ENCODE peak calls at places on chromosomes 7 and 10, in seven cellular contexts. U is esophagus squamous epithelium; X is MM.1S; D is sigmoid colon; H is mesenchymal stem cell; B is ovary; Q is CD8-positive, alpha-beta T cell. C is an unnamed sample.

GRCh38 chr7:16428672-16429071 is 7.3 kb upstream of the CRPPA start:
- DNase-seq in H (peak), Q (no peak), D (no peak), U (no peak), B (no peak), X (no peak), C (no peak)

GRCh38 chr10:43156590-43157340 is 18.5 kb downstream of the CSGALNACT2 start:
- DNase-seq in B (no peak), D (no peak), U (no peak), X (no peak), H (no peak), Q (no peak), C (no peak)

GRCh38 chr10:121708921-121709625 is 110.8 kb upstream of the FGFR2 start:
- DNase-seq in D (no peak), B (no peak), H (no peak), Q (no peak), U (no peak), X (no peak), C (no peak)

GRCh38 chr10:361203-362135 is 226.2 kb downstream of the ZMYND11 start:
- DNase-seq in Q (no peak), U (no peak), B (no peak), X (no peak), H (peak), D (peak), C (no peak)

GRCh38 chr7:144437370-144438191 is 34.1 kb upstream of the NOBOX start:
- DNase-seq in Q (peak), D (no peak), H (peak), B (peak), U (no peak), X (peak), C (peak)

GRCh38 chr10:12975266-12975665 is 26.2 kb downstream of the CCDC3 start:
- DNase-seq in H (no peak), X (peak), U (no peak), Q (no peak), B (no peak), D (no peak), C (no peak)

GRCh38 chr10:98400482-98400881 is 14.5 kb downstream of the PYROXD2 start:
- DNase-seq in Q (no peak), X (no peak), B (no peak), H (peak), U (no peak), D (no peak), C (no peak)

GRCh38 chr7:774161-775109 is 47.4 kb upstream of the PRKAR1B start:
- DNase-seq in B (peak), U (no peak), X (no peak), Q (peak), H (peak), D (no peak), C (peak)

GRCh38 chr7:148473694-148474222 is 116.8 kb upstream of the C7orf33 start:
- DNase-seq in Q (no peak), D (no peak), B (no peak), H (no peak), U (no peak), X (no peak), C (no peak)

GRCh38 chr7:30465342-30466170 is 13.0 kb downstream of the NOD1 start:
- DNase-seq in Q (no peak), B (peak), U (no peak), D (peak), H (peak), X (no peak), C (no peak)

GRCh38 chr7:84237533-84238173 is 43.1 kb upstream of the SEMA3A start:
- DNase-seq in Q (no peak), X (no peak), B (no peak), H (peak), D (no peak), U (no peak), C (no peak)

GRCh38 chr10:121668336-121669009 is 70.2 kb upstream of the FGFR2 start:
- DNase-seq in U (no peak), H (no peak), B (peak), Q (no peak), D (peak), X (peak), C (no peak)

GRCh38 chr10:78769526-78769925 is 299.2 kb upstream of the ZMIZ1 start:
- DNase-seq in B (no peak), Q (no peak), H (no peak), U (no peak), D (no peak), X (no peak), C (no peak)

GRCh38 chr7:149883452-149883861 is 9.7 kb downstream of the ATP6V0E2 start:
- DNase-seq in H (peak), D (peak), B (peak), X (peak), Q (no peak), U (no peak), C (no peak)

GRCh38 chr7:154886591-154886990 is 116.3 kb downstream of the PAXIP1 start:
- DNase-seq in D (no peak), U (no peak), H (no peak), X (no peak), B (no peak), Q (no peak), C (no peak)

GRCh38 chr10:35607475-35608316 is 2.6 kb downstream of the GJD4 start:
- DNase-seq in D (no peak), Q (no peak), H (no peak), U (no peak), B (no peak), X (no peak), C (no peak)

GRCh38 chr7:129224251-129225205 is at the start of gene AHCYL2:
- DNase-seq in H (peak), X (peak), Q (peak), B (peak), U (peak), D (peak), C (peak)

GRCh38 chr7:23469150-23469960 is 936 bp downstream of the IGF2BP3 start:
- DNase-seq in Q (no peak), B (no peak), X (no peak), U (no peak), D (no peak), H (peak), C (peak)

GRCh38 chr7:4286281-4286680 is 395.8 kb upstream of the FOXK1 start:
- DNase-seq in D (no peak), B (no peak), H (no peak), Q (no peak), X (no peak), U (no peak), C (no peak)

GRCh38 chr10:77041636-77042258 is 595.9 kb downstream of the KCNMA1 start:
- DNase-seq in X (no peak), U (no peak), D (no peak), B (no peak), H (no peak), Q (no peak), C (no peak)

GRCh38 chr10:91090761-91091529 is 129.5 kb upstream of the PCGF5 start:
- DNase-seq in U (no peak), B (no peak), Q (no peak), X (no peak), D (no peak), H (peak), C (no peak)

GRCh38 chr10:103602028-103602851 is 108.7 kb downstream of the NEURL1 start:
- DNase-seq in Q (no peak), H (no peak), D (no peak), B (no peak), X (no peak), U (no peak), C (no peak)

GRCh38 chr10:46544989-46545791 is 11.3 kb downstream of the GPRIN2 start:
- DNase-seq in D (peak), H (no peak), Q (peak), B (peak), X (no peak), U (no peak), C (no peak)

GRCh38 chr10:132670546-132670945 is 115.4 kb downstream of the NKX6-2 start:
- DNase-seq in X (no peak), H (no peak), D (no peak), Q (no peak), B (peak), U (no peak), C (no peak)

GRCh38 chr7:120955577-120956149 is 5.1 kb downstream of the ING3 start:
- DNase-seq in B (no peak), H (no peak), U (no peak), D (no peak), X (no peak), Q (no peak), C (no peak)

DNA sequence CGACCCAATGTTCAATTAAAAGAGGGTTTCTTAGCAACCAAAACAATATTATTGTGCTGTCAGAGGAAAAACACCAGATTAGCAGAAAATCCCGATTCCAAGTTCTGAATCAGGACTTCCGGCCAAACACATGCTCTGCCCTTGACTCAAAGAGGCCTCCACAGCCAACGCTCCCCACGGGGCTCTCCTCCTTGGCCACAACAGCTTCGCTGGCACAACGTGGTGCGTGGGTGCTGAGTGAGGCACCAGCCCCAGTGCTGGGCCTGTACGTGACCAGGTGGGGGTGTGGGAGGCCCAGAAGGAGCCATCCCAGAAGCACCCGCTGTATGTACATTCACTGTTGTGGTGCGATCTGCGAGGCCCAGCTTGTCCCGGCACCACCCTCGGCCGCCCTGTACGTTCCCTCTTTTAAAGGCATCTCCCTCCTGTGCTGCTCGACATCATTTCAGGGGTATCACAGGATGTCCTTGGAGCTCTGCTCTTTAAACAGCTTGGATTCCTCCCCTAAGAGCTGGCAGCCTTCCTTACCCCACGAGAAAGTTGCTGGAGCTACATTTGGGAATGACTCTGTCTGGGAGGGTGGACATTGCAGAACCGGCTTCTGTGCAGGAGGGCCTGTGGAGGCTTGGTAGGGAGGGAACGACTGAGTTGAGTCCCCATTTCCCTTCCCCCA is 736.2 kb downstream of the PARD3 start:
- DNase-seq in U (no peak), Q (no peak), B (peak), D (peak), H (no peak), X (no peak), C (no peak)
- H3K4me3 ChIP-seq in U (no peak), Q (no peak), B (no peak), D (no peak), H (no peak), X (no peak), C (no peak)

GRCh38 chr10:110074986-110075664 is 67.3 kb downstream of the ADD3 start:
- DNase-seq in U (no peak), H (peak), D (no peak), Q (no peak), B (no peak), X (no peak), C (no peak)
- H3K27ac ChIP-seq in U (peak), H (peak), D (peak), Q (no peak), B (no peak), X (peak), C (no peak)

DNA sequence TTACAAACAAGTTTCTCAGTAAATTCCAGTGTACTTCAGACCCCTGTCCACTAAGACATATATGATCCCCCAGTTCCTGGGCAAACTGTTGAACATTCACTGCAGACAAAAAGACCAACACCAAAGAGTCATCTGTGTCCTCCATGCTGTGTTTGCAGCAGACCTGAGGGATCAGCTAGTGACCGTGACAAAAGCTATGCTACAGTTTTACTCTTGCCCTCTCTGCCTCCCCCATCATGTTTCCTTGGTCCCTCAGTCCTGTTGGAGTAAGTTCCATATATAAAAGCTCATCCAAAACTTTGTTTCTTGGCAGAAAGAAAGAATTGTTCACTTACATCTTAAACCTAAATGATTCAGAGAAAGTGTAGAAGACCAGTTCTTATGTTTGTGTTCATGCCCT is 56.1 kb downstream of the PODXL start:
- DNase-seq in D (no peak), B (no peak), U (no peak), X (no peak), H (no peak), Q (no peak), C (no peak)
- H3K4me3 ChIP-seq in D (no peak), B (no peak), U (no peak), X (no peak), H (no peak), Q (no peak), C (no peak)

DNA sequence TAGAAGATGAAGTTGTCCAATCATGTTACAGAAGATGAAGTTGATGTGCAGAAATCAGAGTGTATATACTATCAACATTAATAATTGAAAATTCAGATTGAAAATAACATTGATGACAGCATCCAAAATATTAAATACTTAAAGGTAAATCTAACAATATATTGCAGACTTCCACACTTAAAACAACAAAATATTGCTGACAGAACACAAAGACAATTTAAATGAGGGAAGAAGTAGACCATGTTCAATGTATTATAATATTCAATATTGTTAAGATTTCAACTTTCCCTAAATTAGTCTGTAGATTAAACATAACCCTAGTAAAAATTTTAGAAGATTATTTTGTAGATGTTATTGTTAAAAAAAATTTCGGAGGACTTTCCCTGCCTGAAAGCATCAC is 151.9 kb downstream of the PON1 start:
- DNase-seq in U (no peak), H (no peak), Q (no peak), D (no peak), X (no peak), B (no peak), C (no peak)
- H3K27ac ChIP-seq in U (no peak), H (no peak), Q (no peak), D (no peak), X (no peak), B (no peak), C (no peak)

GRCh38 chr7:94912085-94912484 is 4.7 kb downstream of the PPP1R9A start:
- DNase-seq in U (no peak), X (no peak), H (no peak), D (no peak), Q (no peak), B (no peak), C (no peak)
- H3K4me3 ChIP-seq in U (no peak), X (no peak), H (no peak), D (no peak), Q (no peak), B (no peak), C (no peak)

GRCh38 chr10:73827346-73828089 is 16.1 kb upstream of the NDST2 start:
- DNase-seq in Q (no peak), H (peak), X (no peak), B (no peak), D (no peak), U (no peak), C (no peak)

GRCh38 chr10:73823391-73823790 is 12.0 kb upstream of the NDST2 start:
- DNase-seq in D (no peak), B (no peak), Q (no peak), X (no peak), H (no peak), U (no peak), C (no peak)

GRCh38 chr10:73824146-73824725 is 12.8 kb upstream of the NDST2 start:
- DNase-seq in B (no peak), D (peak), U (no peak), H (no peak), Q (no peak), X (no peak), C (no peak)

DNA sequence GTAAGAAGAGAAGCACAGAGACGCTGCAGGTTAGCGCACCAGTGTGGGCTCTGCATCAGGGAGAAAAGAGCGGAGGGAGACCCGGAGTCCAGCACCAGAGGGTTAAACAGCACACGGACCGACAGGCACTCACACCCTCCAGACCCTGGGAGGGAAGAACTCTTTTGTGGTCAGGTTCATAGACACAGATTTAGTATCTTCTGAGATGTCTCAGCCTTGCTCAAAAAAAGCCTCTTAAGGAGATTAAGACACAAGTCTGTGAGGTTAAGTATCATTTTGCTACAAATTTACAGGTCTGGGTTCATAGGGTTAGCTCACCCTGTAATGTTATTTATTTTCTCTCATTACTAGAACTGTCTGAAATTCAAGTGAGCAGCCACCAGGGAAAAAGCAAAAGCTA is 16.8 kb upstream of the NDST2 start:
- DNase-seq in B (no peak), U (no peak), D (no peak), X (no peak), Q (no peak), H (no peak), C (no peak)
- H3K27ac ChIP-seq in B (no peak), U (no peak), D (no peak), X (no peak), Q (no peak), H (no peak), C (no peak)

DNA sequence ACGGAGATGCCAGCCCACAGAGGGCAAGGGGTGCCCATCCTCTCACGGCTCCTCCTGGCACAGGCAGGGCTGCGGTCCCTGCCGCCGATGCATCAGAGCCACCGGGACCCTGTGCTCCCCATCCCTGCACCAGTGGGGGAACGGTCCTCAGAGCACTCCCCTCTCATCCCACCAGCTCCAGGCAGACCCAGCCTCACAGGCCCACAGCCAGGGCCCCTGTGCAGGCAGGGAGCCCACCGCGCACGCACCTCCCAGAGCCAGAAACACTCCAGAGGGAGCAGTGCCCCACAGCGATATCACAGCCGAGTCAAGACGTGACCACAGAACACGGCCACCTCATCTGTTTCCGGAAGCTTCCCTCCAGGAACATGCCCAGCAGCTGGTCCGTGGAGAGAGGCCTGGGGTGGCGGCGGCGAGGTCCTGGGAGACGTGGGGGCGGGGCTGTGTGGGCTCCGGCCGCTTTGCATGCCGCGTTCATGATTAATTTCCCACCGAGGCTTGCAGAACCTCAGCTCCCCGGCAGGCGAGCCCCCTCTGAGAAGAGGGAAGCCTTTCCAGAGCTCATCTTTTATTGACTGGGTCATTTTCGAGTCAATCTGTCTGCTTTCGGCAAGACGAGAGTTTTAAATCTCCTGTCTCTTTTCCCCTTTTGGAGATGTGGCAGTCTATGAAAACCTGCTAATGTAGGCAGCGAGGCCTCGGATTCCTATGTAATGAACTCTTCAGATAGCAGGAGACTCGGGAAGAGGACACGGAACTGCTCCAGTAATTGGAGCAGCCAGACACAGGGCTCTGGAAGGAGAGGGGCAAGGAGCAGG is 242.6 kb downstream of the ELFN1 start:
- DNase-seq in Q (no peak), B (peak), U (no peak), H (peak), X (no peak), D (no peak), C (no peak)
- H3K4me3 ChIP-seq in Q (no peak), B (no peak), U (no peak), H (no peak), X (no peak), D (no peak), C (no peak)

GRCh38 chr10:6561552-6561951 is 18.5 kb downstream of the PRKCQ start:
- DNase-seq in Q (no peak), H (no peak), D (no peak), X (no peak), U (no peak), B (no peak), C (no peak)
- H3K27ac ChIP-seq in Q (no peak), H (no peak), D (no peak), X (no peak), U (no peak), B (no peak), C (no peak)